ENCODE peak calls at places on chromosomes 4 and X, in nine cellular contexts. P is mucosa of descending colon, Y is right lobe of liver, V is retinal pigment epithelial cell, C is neural crest cell, N is ascending aorta, S is Caco-2, H is fibroblast of pulmonary artery, G is cardiac muscle cell. O is an unnamed sample.

GRCh38 chr4:88697113-88697512 is 516 bp downstream of the NAP1L5 start:
- DNase-seq in P (no peak), Y (no peak), V (no peak), C (no peak), N (no peak), S (no peak), H (peak; percentile 41), G (peak; percentile 49), O (peak; percentile 53)

GRCh38 chrX:122641826-122642225 is 542.3 kb upstream of the GRIA3 start:
- DNase-seq in P (no peak), Y (no peak), V (no peak), C (no peak), N (no peak), S (no peak), H (no peak), G (no peak), O (no peak)

GRCh38 chr4:148514581-148514980 is 72.4 kb upstream of the NR3C2 start:
- DNase-seq in P (no peak), Y (no peak), V (no peak), C (no peak), N (no peak), S (no peak), H (no peak), G (no peak), O (no peak)

GRCh38 chr4:163922302-163922701 is 427.8 kb downstream of the TMA16 start:
- DNase-seq in P (no peak), Y (no peak), V (no peak), C (no peak), N (no peak), S (no peak), H (no peak), G (no peak), O (no peak)

GRCh38 chrX:153645921-153646481 is 1.0 kb upstream of the DUSP9 start:
- DNase-seq in P (no peak), Y (peak; percentile 36), V (no peak), C (no peak), N (no peak), S (peak; percentile 32), H (no peak), G (no peak), O (no peak)

GRCh38 chrX:42096262-42096939 is 173.0 kb upstream of the CASK start:
- DNase-seq in P (no peak), Y (no peak), V (peak; percentile 54), C (no peak), N (no peak), S (peak; percentile 82), H (peak; percentile 98), G (peak; percentile 98), O (peak; percentile 89)

GRCh38 chr4:182242793-182243192 is 409 bp upstream of the TENM3 start:
- DNase-seq in P (no peak), Y (no peak), V (no peak), C (no peak), N (no peak), S (peak; percentile 64), H (peak; percentile 59), G (peak; percentile 74), O (peak; percentile 7)

GRCh38 chr4:1072830-1073446 is 40.4 kb downstream of the RNF212 start:
- DNase-seq in P (peak; percentile 75), Y (peak; percentile 68), V (no peak), C (peak; percentile 69), N (no peak), S (peak; percentile 60), H (peak; percentile 68), G (peak; percentile 72), O (peak; percentile 69)

GRCh38 chr4:158823461-158823873 is 54.6 kb downstream of the FNIP2 start:
- DNase-seq in P (no peak), Y (no peak), V (peak; percentile 81), C (no peak), N (peak; percentile 53), S (no peak), H (peak; percentile 54), G (peak; percentile 36), O (peak; percentile 88)

GRCh38 chr4:134243742-134244713 is 42.4 kb upstream of the PABPC4L start:
- DNase-seq in P (peak; percentile 10), Y (no peak), V (no peak), C (no peak), N (no peak), S (no peak), H (no peak), G (no peak), O (no peak)

GRCh38 chrX:74525116-74525515 is 89.3 kb downstream of the RLIM start:
- DNase-seq in P (no peak), Y (peak; percentile 41), V (no peak), C (no peak), N (no peak), S (no peak), H (peak; percentile 46), G (peak; percentile 75), O (peak; percentile 68)

GRCh38 chr4:41883988-41884737 is 51.1 kb upstream of the TMEM33 start:
- DNase-seq in P (no peak), Y (peak; percentile 76), V (no peak), C (no peak), N (no peak), S (no peak), H (no peak), G (no peak), O (no peak)

GRCh38 chrX:40755291-40756249 is 20.2 kb upstream of the MED14 start:
- DNase-seq in P (no peak), Y (no peak), V (no peak), C (no peak), N (no peak), S (no peak), H (peak; percentile 37), G (peak; percentile 40), O (peak; percentile 55)

GRCh38 chrX:131746491-131746968 is 202.7 kb downstream of the OR13H1 start:
- DNase-seq in P (no peak), Y (no peak), V (no peak), C (no peak), N (peak; percentile 43), S (peak; percentile 23), H (no peak), G (no peak), O (no peak)

GRCh38 chr4:27115221-27115620 is 254.6 kb downstream of the STIM2 start:
- DNase-seq in P (no peak), Y (no peak), V (no peak), C (no peak), N (no peak), S (no peak), H (no peak), G (no peak), O (no peak)

GRCh38 chr4:52246834-52247233 is 195.7 kb downstream of the SPATA18 start:
- DNase-seq in P (no peak), Y (no peak), V (no peak), C (no peak), N (no peak), S (no peak), H (no peak), G (no peak), O (no peak)

GRCh38 chr4:109432676-109433075 is 939 bp upstream of the SEC24B start:
- DNase-seq in P (no peak), Y (no peak), V (no peak), C (no peak), N (no peak), S (no peak), H (peak; percentile 83), G (peak; percentile 83), O (peak; percentile 72)

GRCh38 chrX:1153940-1154339 is 58.5 kb downstream of the CRLF2 start:
- DNase-seq in P (no peak), Y (no peak), V (no peak), C (no peak), N (no peak), S (no peak), H (no peak), G (no peak), O (no peak)

DNA sequence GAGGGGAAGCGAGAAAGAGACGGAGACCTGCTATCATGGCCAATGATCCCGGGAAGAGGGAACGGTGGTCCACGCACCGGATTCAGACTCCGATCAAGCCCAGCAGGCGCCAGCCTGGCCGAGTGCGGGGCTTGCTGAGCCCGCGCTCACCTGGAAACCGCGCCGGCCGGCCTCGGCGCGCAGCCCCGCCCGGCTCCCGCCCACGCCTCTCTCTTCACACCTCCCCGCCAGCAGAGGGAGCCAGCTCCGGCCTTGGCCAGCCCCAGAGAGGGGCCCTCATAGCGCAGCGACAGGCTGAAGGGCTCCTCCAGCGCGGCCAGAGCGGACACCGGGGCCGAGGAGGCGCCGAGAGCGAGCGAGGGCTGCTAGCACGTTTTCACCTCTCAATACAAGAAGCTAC is 36.8 kb upstream of the SPANXN2 start:
- DNase-seq in P (no peak), Y (no peak), V (no peak), C (no peak), N (no peak), S (no peak), H (no peak), G (no peak), O (no peak)
- TF ChIP-seq CTCF in P (no peak), Y (no peak), V (no peak), C (no peak), N (no peak), S (no peak), H (no peak), G (no peak), O (no peak)

GRCh38 chr4:152605031-152605430 is 69.1 kb upstream of the FBXW7 start:
- DNase-seq in P (no peak), Y (no peak), V (no peak), C (no peak), N (no peak), S (no peak), H (no peak), G (no peak), O (no peak)
- TF ChIP-seq CTCF in P (no peak), Y (no peak), V (no peak), C (no peak), N (no peak), S (no peak), H (no peak), G (no peak), O (no peak)

GRCh38 chr4:25253072-25253447 is 19.2 kb downstream of the PI4K2B start:
- DNase-seq in P (no peak), Y (no peak), V (peak; percentile 21), C (no peak), N (no peak), S (no peak), H (no peak), G (no peak), O (peak; percentile 3)
- TF ChIP-seq CTCF in P (no peak), Y (no peak), V (no peak), C (no peak), N (no peak), S (no peak), H (no peak), G (no peak), O (no peak)

DNA sequence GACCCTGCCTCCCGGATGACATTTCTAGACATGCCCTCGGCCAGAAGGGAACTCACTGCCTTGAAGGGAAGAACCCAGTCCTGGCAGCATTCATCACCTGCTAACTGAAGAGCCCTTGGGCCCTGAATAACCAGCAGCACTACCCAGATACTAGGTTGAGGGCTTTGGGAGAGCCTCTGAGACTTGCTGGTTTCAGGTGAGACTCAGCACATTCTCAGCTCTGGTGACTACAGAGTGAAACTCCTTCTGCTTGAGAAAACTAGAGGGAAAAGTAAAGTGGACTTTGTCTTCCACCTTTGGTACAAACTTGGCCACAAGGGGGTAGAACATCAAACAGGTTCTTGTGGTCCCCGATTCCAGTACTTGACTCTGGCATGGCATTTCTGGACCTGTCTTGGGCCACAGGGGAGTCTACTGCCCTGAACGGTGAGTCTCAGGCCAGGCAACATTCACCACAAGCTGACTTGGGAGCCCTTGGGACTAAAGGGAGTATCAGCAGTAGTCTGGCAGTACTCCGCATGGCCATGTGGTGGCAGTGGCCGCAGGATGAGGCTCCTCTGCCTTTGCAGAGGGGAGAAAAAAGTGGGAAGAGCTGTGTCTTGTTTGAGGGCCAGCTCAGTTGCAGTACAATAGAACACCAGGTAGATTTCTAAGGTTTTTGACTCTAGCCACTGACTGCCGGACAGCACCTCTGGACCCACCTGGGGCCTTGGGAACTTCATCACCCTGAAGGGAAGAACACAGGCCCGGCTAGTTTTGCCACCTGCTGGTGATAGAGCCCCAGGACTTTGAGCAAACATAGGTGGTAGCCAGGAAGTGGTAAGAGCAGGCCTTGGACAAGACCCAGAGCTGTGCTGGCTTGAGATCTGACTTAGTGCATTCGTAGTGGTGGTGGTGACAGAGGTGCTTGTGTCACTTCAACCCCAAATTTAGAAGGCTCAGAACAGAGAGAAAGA is 414.8 kb downstream of the OPHN1 start:
- DNase-seq in P (peak; percentile 24), Y (peak; percentile 53), V (peak; percentile 4), C (peak; percentile 8), N (no peak), S (peak; percentile 21), H (peak; percentile 40), G (peak; percentile 35), O (peak; percentile 28)
- TF ChIP-seq CTCF in P (no peak), Y (peak; percentile 59), V (peak; percentile 63), C (peak; percentile 49), N (peak; percentile 8), S (no peak), H (peak; percentile 57), G (peak; percentile 50), O (peak; percentile 55)